ENCODE peak calls at places on chromosomes 2 and 18, in nine cellular contexts. G is pancreas; U is skeletal muscle cell; M is activated CD8-positive, alpha-beta memory T cell treated with anti-CD3 and anti-CD28 coated beads, Interleukin-2, amount 50 U/mL, for 4 hours; R is lower leg skin; A is mammary epithelial cell; I is SW 1271; P is GM13976; K is hypothalamus. S is an unnamed sample.

GRCh38 chr18:22871809-22872525 is 61.2 kb upstream of the RBBP8 start:
- DNase-seq in K (no peak), P (no peak), U (peak; percentile 15), G (no peak), I (no peak), A (peak; percentile 32), R (no peak), M (no peak), S (no peak)

GRCh38 chr2:42108852-42109251 is 60.3 kb upstream of the EML4 start:
- DNase-seq in R (peak; percentile 65), U (no peak), A (no peak), G (no peak), P (no peak), I (no peak), K (no peak), M (no peak), S (no peak)

GRCh38 chr18:3511980-3512379 is 62.0 kb downstream of the TGIF1 start:
- DNase-seq in I (no peak), A (peak; percentile 91), G (no peak), M (no peak), U (peak; percentile 70), P (no peak), K (no peak), R (peak; percentile 14), S (no peak)

GRCh38 chr18:68679531-68679930 is 35.4 kb downstream of the TMX3 start:
- DNase-seq in U (no peak), R (no peak), P (no peak), M (no peak), G (no peak), A (no peak), K (no peak), I (no peak), S (no peak)

GRCh38 chr2:129011466-129012061 is 692.9 kb upstream of the HS6ST1 start:
- DNase-seq in U (no peak), G (no peak), M (no peak), I (no peak), A (no peak), P (no peak), K (no peak), R (no peak), S (no peak)

GRCh38 chr2:107669335-107669734 is 157.4 kb upstream of the RGPD4 start:
- DNase-seq in U (no peak), G (no peak), R (no peak), K (no peak), A (no peak), P (no peak), I (no peak), M (no peak), S (no peak)

GRCh38 chr2:163682695-163683094 is 53.1 kb downstream of the FIGN start:
- DNase-seq in K (no peak), P (no peak), M (no peak), U (no peak), A (peak; percentile 70), G (no peak), R (no peak), I (no peak), S (no peak)

GRCh38 chr2:134441153-134441863 is 187.4 kb downstream of the MGAT5 start:
- DNase-seq in G (no peak), I (no peak), K (no peak), P (peak; percentile 6), R (peak; percentile 31), M (no peak), A (no peak), U (no peak), S (no peak)

GRCh38 chr2:149019768-149020167 is 18.7 kb upstream of the LYPD6B start:
- DNase-seq in R (peak; percentile 25), G (no peak), A (no peak), I (no peak), U (no peak), M (no peak), P (no peak), K (no peak), S (no peak)

GRCh38 chr2:128727404-128727803 is 408.7 kb upstream of the HS6ST1 start:
- DNase-seq in P (no peak), M (no peak), K (no peak), A (no peak), R (peak; percentile 56), I (no peak), U (no peak), G (no peak), S (no peak)

GRCh38 chr2:98869868-98870267 is 66.2 kb downstream of the CRACDL start:
- DNase-seq in K (no peak), A (no peak), P (no peak), U (no peak), I (no peak), M (no peak), G (peak; percentile 91), R (peak; percentile 92), S (no peak)

GRCh38 chr2:39851691-39852110 is 72.6 kb upstream of the THUMPD2 start:
- DNase-seq in U (peak; percentile 47), R (no peak), G (no peak), P (peak; percentile 30), I (no peak), K (no peak), A (peak; percentile 18), M (no peak), S (no peak)

GRCh38 chr2:181959508-181959907 is 26.1 kb upstream of the PPP1R1C start:
- DNase-seq in K (no peak), I (no peak), P (no peak), G (no peak), R (no peak), A (peak; percentile 21), U (no peak), M (no peak), S (no peak)

GRCh38 chr2:72127401-72128058 is 20.1 kb downstream of the CYP26B1 start:
- DNase-seq in K (no peak), A (no peak), I (no peak), U (no peak), P (no peak), R (peak; percentile 84), M (no peak), G (no peak), S (no peak)

GRCh38 chr18:48152549-48152948 is 222.1 kb upstream of the SMAD2 start:
- DNase-seq in G (no peak), K (no peak), R (peak; percentile 52), A (peak; percentile 81), P (no peak), I (no peak), M (no peak), U (no peak), S (no peak)

S was measured in caudate nucleus.